ENCODE peak calls at places on chromosomes 6 and 20, in four cellular contexts. One of them, this sample, is unnamed. For H3K9me3 and H3K36me3, the result is how much of the 10 kb centered on the place peaks cover.

GRCh38 chr6:44735631-44735963 is 348.1 kb downstream of the CDC5L start:
- DNase-seq in mesenchymal stem cell: peak
- DNase-seq in Panc1: no peak
- DNase-seq in IMR-90: peak
- DNase-seq in this sample: no peak

GRCh38 chr20:58483470-58483869 is 31.7 kb downstream of the APCDD1L start:
- DNase-seq in mesenchymal stem cell: no peak
- DNase-seq in Panc1: no peak
- DNase-seq in IMR-90: no peak
- DNase-seq in this sample: no peak

GRCh38 chr6:83127976-83128375 is 60.5 kb downstream of the DOP1A start:
- DNase-seq in mesenchymal stem cell: no peak
- DNase-seq in Panc1: no peak
- DNase-seq in IMR-90: peak
- DNase-seq in this sample: no peak

GRCh38 chr6:125300992-125301434 is 754 bp downstream of the HDDC2 start:
- DNase-seq in mesenchymal stem cell: peak
- DNase-seq in Panc1: no peak
- DNase-seq in IMR-90: peak
- DNase-seq in this sample: no peak

GRCh38 chr6:44681782-44682181 is 294.3 kb downstream of the CDC5L start:
- DNase-seq in mesenchymal stem cell: peak
- DNase-seq in Panc1: no peak
- DNase-seq in IMR-90: no peak
- DNase-seq in this sample: no peak

GRCh38 chr6:97669191-97669651 is 386.2 kb upstream of the MMS22L start:
- DNase-seq in mesenchymal stem cell: peak
- DNase-seq in Panc1: no peak
- DNase-seq in IMR-90: peak
- DNase-seq in this sample: no peak

GRCh38 chr6:168732676-168733075 is 291.7 kb downstream of the SMOC2 start:
- DNase-seq in mesenchymal stem cell: no peak
- DNase-seq in Panc1: no peak
- DNase-seq in IMR-90: no peak
- DNase-seq in this sample: no peak

GRCh38 chr6:17482711-17483110 is 89.3 kb downstream of the CAP2 start:
- DNase-seq in mesenchymal stem cell: no peak
- DNase-seq in Panc1: no peak
- DNase-seq in IMR-90: no peak
- DNase-seq in this sample: no peak

GRCh38 chr20:54550776-54551396 is 75.5 kb downstream of the DOK5 start:
- DNase-seq in mesenchymal stem cell: no peak
- DNase-seq in Panc1: no peak
- DNase-seq in IMR-90: peak
- DNase-seq in this sample: no peak

GRCh38 chr6:20379231-20379630 is 22.4 kb upstream of the E2F3 start:
- DNase-seq in mesenchymal stem cell: no peak
- DNase-seq in Panc1: no peak
- DNase-seq in IMR-90: no peak
- DNase-seq in this sample: no peak

GRCh38 chr6:150897400-150897943 is 32.0 kb downstream of the MTHFD1L start:
- DNase-seq in mesenchymal stem cell: no peak
- DNase-seq in Panc1: no peak
- DNase-seq in IMR-90: no peak
- DNase-seq in this sample: peak

GRCh38 chr6:156791261-156791850 is 14.2 kb downstream of the ARID1B start:
- DNase-seq in mesenchymal stem cell: peak
- DNase-seq in Panc1: no peak
- DNase-seq in IMR-90: peak
- DNase-seq in this sample: no peak

GRCh38 chr20:31260326-31260932 is 3.0 kb downstream of the DEFB115 start:
- DNase-seq in mesenchymal stem cell: no peak
- DNase-seq in Panc1: peak
- DNase-seq in IMR-90: no peak
- DNase-seq in this sample: no peak

GRCh38 chr6:76682842-76683241 is 610.4 kb upstream of the IMPG1 start:
- DNase-seq in mesenchymal stem cell: peak
- DNase-seq in Panc1: no peak
- DNase-seq in IMR-90: peak
- DNase-seq in this sample: no peak

GRCh38 chr6:89458720-89459119 is 25.8 kb downstream of the ANKRD6 start:
- DNase-seq in mesenchymal stem cell: no peak
- DNase-seq in Panc1: no peak
- DNase-seq in IMR-90: no peak
- DNase-seq in this sample: no peak

GRCh38 chr6:30889138-30889885 is 5.0 kb downstream of the DDR1 start:
- DNase-seq in mesenchymal stem cell: no peak
- DNase-seq in Panc1: no peak
- DNase-seq in IMR-90: no peak
- DNase-seq in this sample: peak

GRCh38 chr20:60465993-60466682 is 507.9 kb downstream of the CDH26 start:
- DNase-seq in mesenchymal stem cell: no peak
- DNase-seq in Panc1: no peak
- DNase-seq in IMR-90: no peak
- DNase-seq in this sample: no peak

GRCh38 chr6:139439278-139439813 is 64.9 kb upstream of the CITED2 start:
- DNase-seq in mesenchymal stem cell: peak
- DNase-seq in Panc1: no peak
- DNase-seq in IMR-90: peak
- DNase-seq in this sample: no peak

GRCh38 chr20:49110767-49111694 is 64.9 kb downstream of the CSE1L start:
- DNase-seq in mesenchymal stem cell: no peak
- DNase-seq in Panc1: no peak
- DNase-seq in IMR-90: no peak
- DNase-seq in this sample: no peak

GRCh38 chr20:50333856-50334255 is 143.2 kb downstream of the CEBPB start:
- DNase-seq in mesenchymal stem cell: peak
- DNase-seq in Panc1: no peak
- DNase-seq in IMR-90: peak
- DNase-seq in this sample: no peak

GRCh38 chr6:156808287-156808686 is 31.1 kb downstream of the ARID1B start:
- DNase-seq in mesenchymal stem cell: no peak
- DNase-seq in Panc1: no peak
- DNase-seq in IMR-90: peak
- DNase-seq in this sample: no peak

GRCh38 chr6:119241124-119241491 is 108.5 kb downstream of the MAN1A1 start:
- DNase-seq in mesenchymal stem cell: peak
- DNase-seq in Panc1: no peak
- DNase-seq in IMR-90: peak
- DNase-seq in this sample: no peak

DNA sequence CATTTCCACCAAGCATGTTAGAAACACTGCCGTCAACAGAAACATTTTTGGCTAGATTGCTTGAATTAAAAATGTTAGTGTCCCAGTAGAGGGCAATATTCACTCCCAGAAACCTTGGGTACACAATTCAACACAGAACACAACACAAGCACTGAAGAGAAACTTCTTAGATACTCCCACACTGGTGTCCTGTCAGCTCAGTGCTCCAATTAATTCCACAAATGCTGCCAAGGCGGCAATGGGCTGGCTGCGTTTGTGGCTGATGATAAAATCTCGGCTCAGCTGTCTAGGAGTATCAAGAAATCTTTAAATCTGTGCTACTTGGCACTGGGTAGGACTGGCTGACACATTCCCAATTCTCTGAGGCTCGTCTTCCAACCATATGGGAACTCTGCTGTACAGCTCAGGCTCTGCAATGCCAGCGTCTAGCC is 39.3 kb downstream of the BEND3 start:
- DNase-seq in mesenchymal stem cell: no peak
- DNase-seq in Panc1: no peak
- DNase-seq in IMR-90: peak
- DNase-seq in this sample: no peak
- H3K4me3 ChIP-seq in mesenchymal stem cell: peak
- H3K4me3 ChIP-seq in Panc1: no peak
- H3K4me3 ChIP-seq in IMR-90: no peak
- H3K4me3 ChIP-seq in this sample: no peak

GRCh38 chr6:170174771-170175643 is 115.9 kb downstream of the DLL1 start:
- DNase-seq in mesenchymal stem cell: no peak
- DNase-seq in Panc1: no peak
- DNase-seq in IMR-90: no peak
- DNase-seq in this sample: no peak

GRCh38 chr6:170173416-170173990 is 117.4 kb downstream of the DLL1 start:
- DNase-seq in mesenchymal stem cell: no peak
- DNase-seq in Panc1: no peak
- DNase-seq in IMR-90: no peak
- DNase-seq in this sample: no peak

GRCh38 chr6:170172825-170173231 is 118.0 kb downstream of the DLL1 start:
- DNase-seq in mesenchymal stem cell: no peak
- DNase-seq in Panc1: no peak
- DNase-seq in IMR-90: no peak
- DNase-seq in this sample: peak

GRCh38 chr6:170175644-170176620 is 114.9 kb downstream of the DLL1 start:
- DNase-seq in mesenchymal stem cell: no peak
- DNase-seq in Panc1: no peak
- DNase-seq in IMR-90: no peak
- DNase-seq in this sample: peak

DNA sequence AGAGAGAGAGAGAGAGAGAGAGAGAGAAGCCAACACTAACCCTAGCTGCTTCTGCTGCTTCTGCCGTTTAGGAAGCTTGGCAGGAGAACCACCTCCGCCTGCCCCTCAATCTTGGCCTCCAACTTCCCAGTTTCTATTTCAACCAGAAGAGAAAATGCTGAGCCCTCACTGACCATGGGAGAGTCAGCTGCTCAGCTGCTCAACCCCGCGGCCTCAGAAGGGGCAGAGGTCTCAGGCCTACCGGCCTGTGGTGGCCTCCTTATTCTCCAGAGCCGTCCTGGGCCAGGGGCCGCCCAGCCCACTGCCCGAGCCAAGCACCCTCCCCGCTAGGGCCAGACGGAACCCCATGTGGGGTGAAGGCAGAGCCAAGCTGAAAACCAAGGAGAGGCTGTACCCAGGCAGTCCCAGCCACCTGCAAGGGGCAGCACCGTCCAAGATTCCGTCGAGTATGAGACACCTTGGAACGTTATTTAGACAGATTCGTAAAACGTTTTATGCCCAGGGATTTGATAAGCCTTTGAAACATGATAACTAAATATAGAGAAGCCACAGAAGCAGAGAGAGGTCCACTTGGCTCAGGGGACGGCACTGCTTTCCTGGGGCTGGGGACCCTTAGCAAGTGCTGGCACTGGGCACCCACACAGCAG is 116.6 kb downstream of the DLL1 start:
- DNase-seq in mesenchymal stem cell: no peak
- DNase-seq in Panc1: no peak
- DNase-seq in IMR-90: no peak
- DNase-seq in this sample: no peak
- H3K9me3 ChIP-seq in mesenchymal stem cell: under half
- H3K9me3 ChIP-seq in Panc1: under half
- H3K9me3 ChIP-seq in IMR-90: under half
- H3K9me3 ChIP-seq in this sample: under half

GRCh38 chr20:62198496-62198895 is 15.7 kb downstream of the MTG2 start:
- DNase-seq in mesenchymal stem cell: no peak
- DNase-seq in Panc1: no peak
- DNase-seq in IMR-90: no peak
- DNase-seq in this sample: no peak

GRCh38 chr20:62196286-62196685 is 13.5 kb downstream of the MTG2 start:
- DNase-seq in mesenchymal stem cell: no peak
- DNase-seq in Panc1: no peak
- DNase-seq in IMR-90: no peak
- DNase-seq in this sample: no peak

GRCh38 chr20:62195736-62196135 is 12.9 kb downstream of the MTG2 start:
- DNase-seq in mesenchymal stem cell: no peak
- DNase-seq in Panc1: no peak
- DNase-seq in IMR-90: no peak
- DNase-seq in this sample: no peak

GRCh38 chr20:62197801-62198200 is 15.0 kb downstream of the MTG2 start:
- DNase-seq in mesenchymal stem cell: no peak
- DNase-seq in Panc1: no peak
- DNase-seq in IMR-90: no peak
- DNase-seq in this sample: no peak

DNA sequence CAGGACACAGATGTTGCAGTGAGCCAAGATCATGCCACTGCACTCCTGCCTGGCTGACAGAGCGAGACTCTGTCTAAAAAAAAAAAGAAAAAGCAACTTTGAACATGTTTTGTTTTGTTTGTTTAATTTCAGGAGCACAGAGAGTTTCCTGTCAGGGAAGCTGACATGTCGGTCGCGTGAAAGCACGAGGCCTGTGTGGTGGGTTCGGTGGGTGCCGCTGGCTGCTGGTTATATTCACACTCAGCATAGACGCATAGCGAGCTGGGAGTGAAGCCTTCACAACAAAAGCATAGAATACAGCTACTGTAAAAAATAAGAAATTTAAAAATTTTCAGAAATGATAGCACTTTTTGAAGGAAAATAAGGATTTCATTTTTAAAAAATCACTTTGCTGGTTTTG is 14.5 kb downstream of the MTG2 start:
- DNase-seq in mesenchymal stem cell: no peak
- DNase-seq in Panc1: no peak
- DNase-seq in IMR-90: no peak
- DNase-seq in this sample: no peak
- H3K36me3 ChIP-seq in mesenchymal stem cell: half or more
- H3K36me3 ChIP-seq in Panc1: under half
- H3K36me3 ChIP-seq in IMR-90: half or more
- H3K36me3 ChIP-seq in this sample: half or more

GRCh38 chr6:36025932-36026327 is 1.5 kb upstream of the SLC26A8 start:
- DNase-seq in mesenchymal stem cell: peak
- DNase-seq in Panc1: no peak
- DNase-seq in IMR-90: peak
- DNase-seq in this sample: no peak

GRCh38 chr6:36027501-36028087 is at the start of gene MAPK14:
- DNase-seq in mesenchymal stem cell: peak
- DNase-seq in Panc1: peak
- DNase-seq in IMR-90: peak
- DNase-seq in this sample: peak

GRCh38 chr6:36024154-36024760 is at the start of gene SLC26A8:
- DNase-seq in mesenchymal stem cell: no peak
- DNase-seq in Panc1: no peak
- DNase-seq in IMR-90: no peak
- DNase-seq in this sample: no peak

GRCh38 chr6:36028088-36028886 is 679 bp downstream of the MAPK14 start:
- DNase-seq in mesenchymal stem cell: peak
- DNase-seq in Panc1: no peak
- DNase-seq in IMR-90: peak
- DNase-seq in this sample: peak

GRCh38 chr6:36025260-36025931 is 955 bp upstream of the SLC26A8 start:
- DNase-seq in mesenchymal stem cell: peak
- DNase-seq in Panc1: no peak
- DNase-seq in IMR-90: peak
- DNase-seq in this sample: no peak
- H3K4me3 ChIP-seq in mesenchymal stem cell: no peak
- H3K4me3 ChIP-seq in Panc1: no peak
- H3K4me3 ChIP-seq in IMR-90: no peak
- H3K4me3 ChIP-seq in this sample: no peak

DNA sequence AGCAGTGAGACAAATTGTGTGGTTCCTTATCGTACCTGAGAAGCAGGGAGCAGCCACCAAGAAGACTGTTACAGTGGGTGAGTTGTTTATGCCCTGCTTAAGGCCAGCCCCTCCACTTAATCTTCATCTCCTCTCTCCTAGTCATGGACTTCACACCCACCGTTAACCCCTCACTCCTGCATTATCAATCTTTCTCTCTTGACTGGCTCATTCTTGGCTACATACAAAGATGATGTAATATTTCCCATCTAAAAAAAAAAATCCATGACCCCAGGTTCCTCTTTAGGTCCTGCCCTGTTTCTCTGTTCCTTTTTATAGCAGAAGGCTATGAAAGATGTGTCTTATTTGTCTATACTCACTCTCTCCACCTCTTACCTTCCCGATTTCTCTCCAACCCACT is 72.4 kb downstream of the SHLD1 start:
- DNase-seq in mesenchymal stem cell: no peak
- DNase-seq in Panc1: no peak
- DNase-seq in IMR-90: no peak
- DNase-seq in this sample: no peak
- H3K9me3 ChIP-seq in mesenchymal stem cell: under half
- H3K9me3 ChIP-seq in Panc1: under half
- H3K9me3 ChIP-seq in IMR-90: under half
- H3K9me3 ChIP-seq in this sample: under half

This sample was measured in ascending aorta.